ENCODE peak calls at places on chromosomes 4 and X, in eight cellular contexts. One of them, this sample, is unnamed.

GRCh38 chr4:159174645-159175147 is 71.8 kb downstream of the RAPGEF2 start:
- DNase-seq in posterior cingulate gyrus: no peak
- DNase-seq in A673: peak
- DNase-seq in activated gamma-delta T cell treated with anti-CD3 and anti-CD28 coated beads, Interleukin-2, amount 50 U/mL, for 16 hours: no peak
- DNase-seq in sigmoid colon: no peak
- DNase-seq in Daoy: no peak
- DNase-seq in CD4-positive, alpha-beta T cell: no peak
- DNase-seq in ovary: no peak
- DNase-seq in this sample: no peak

GRCh38 chr4:3483471-3483921 is 20.4 kb downstream of the DOK7 start:
- DNase-seq in sigmoid colon: no peak
- DNase-seq in activated gamma-delta T cell treated with anti-CD3 and anti-CD28 coated beads, Interleukin-2, amount 50 U/mL, for 16 hours: no peak
- DNase-seq in CD4-positive, alpha-beta T cell: no peak
- DNase-seq in ovary: no peak
- DNase-seq in Daoy: no peak
- DNase-seq in posterior cingulate gyrus: no peak
- DNase-seq in A673: no peak
- DNase-seq in this sample: no peak

GRCh38 chr4:8185930-8186329 is 13.2 kb upstream of the SH3TC1 start:
- DNase-seq in ovary: no peak
- DNase-seq in CD4-positive, alpha-beta T cell: no peak
- DNase-seq in sigmoid colon: no peak
- DNase-seq in A673: no peak
- DNase-seq in Daoy: no peak
- DNase-seq in posterior cingulate gyrus: no peak
- DNase-seq in activated gamma-delta T cell treated with anti-CD3 and anti-CD28 coated beads, Interleukin-2, amount 50 U/mL, for 16 hours: no peak
- DNase-seq in this sample: no peak

GRCh38 chrX:47862680-47863079 is 26.0 kb downstream of the ZNF81 start:
- DNase-seq in ovary: no peak
- DNase-seq in A673: no peak
- DNase-seq in posterior cingulate gyrus: no peak
- DNase-seq in sigmoid colon: no peak
- DNase-seq in Daoy: no peak
- DNase-seq in CD4-positive, alpha-beta T cell: no peak
- DNase-seq in activated gamma-delta T cell treated with anti-CD3 and anti-CD28 coated beads, Interleukin-2, amount 50 U/mL, for 16 hours: no peak
- DNase-seq in this sample: no peak

GRCh38 chr4:5932021-5932553 is 39.2 kb upstream of the CRMP1 start:
- DNase-seq in posterior cingulate gyrus: no peak
- DNase-seq in ovary: no peak
- DNase-seq in Daoy: no peak
- DNase-seq in CD4-positive, alpha-beta T cell: no peak
- DNase-seq in sigmoid colon: no peak
- DNase-seq in activated gamma-delta T cell treated with anti-CD3 and anti-CD28 coated beads, Interleukin-2, amount 50 U/mL, for 16 hours: no peak
- DNase-seq in A673: no peak
- DNase-seq in this sample: no peak

GRCh38 chr4:77881460-77882295 is 19.0 kb downstream of the MRPL1 start:
- DNase-seq in CD4-positive, alpha-beta T cell: no peak
- DNase-seq in Daoy: no peak
- DNase-seq in posterior cingulate gyrus: no peak
- DNase-seq in sigmoid colon: no peak
- DNase-seq in activated gamma-delta T cell treated with anti-CD3 and anti-CD28 coated beads, Interleukin-2, amount 50 U/mL, for 16 hours: no peak
- DNase-seq in A673: no peak
- DNase-seq in ovary: no peak
- DNase-seq in this sample: no peak

GRCh38 chr4:8916251-8916913 is 44.7 kb upstream of the HMX1 start:
- DNase-seq in Daoy: peak
- DNase-seq in activated gamma-delta T cell treated with anti-CD3 and anti-CD28 coated beads, Interleukin-2, amount 50 U/mL, for 16 hours: no peak
- DNase-seq in sigmoid colon: peak
- DNase-seq in CD4-positive, alpha-beta T cell: no peak
- DNase-seq in ovary: no peak
- DNase-seq in posterior cingulate gyrus: peak
- DNase-seq in A673: no peak
- DNase-seq in this sample: peak

GRCh38 chrX:21985332-21985777 is 44.8 kb downstream of the SMS start:
- DNase-seq in ovary: peak
- DNase-seq in Daoy: peak
- DNase-seq in activated gamma-delta T cell treated with anti-CD3 and anti-CD28 coated beads, Interleukin-2, amount 50 U/mL, for 16 hours: peak
- DNase-seq in posterior cingulate gyrus: no peak
- DNase-seq in CD4-positive, alpha-beta T cell: peak
- DNase-seq in A673: peak
- DNase-seq in sigmoid colon: peak
- DNase-seq in this sample: peak

GRCh38 chr4:7198440-7199128 is 6.2 kb downstream of the SORCS2 start:
- DNase-seq in CD4-positive, alpha-beta T cell: no peak
- DNase-seq in ovary: no peak
- DNase-seq in sigmoid colon: peak
- DNase-seq in Daoy: no peak
- DNase-seq in posterior cingulate gyrus: peak
- DNase-seq in A673: no peak
- DNase-seq in activated gamma-delta T cell treated with anti-CD3 and anti-CD28 coated beads, Interleukin-2, amount 50 U/mL, for 16 hours: no peak
- DNase-seq in this sample: no peak

GRCh38 chr4:16573181-16573580 is 325.3 kb downstream of the LDB2 start:
- DNase-seq in sigmoid colon: no peak
- DNase-seq in posterior cingulate gyrus: no peak
- DNase-seq in ovary: no peak
- DNase-seq in CD4-positive, alpha-beta T cell: no peak
- DNase-seq in Daoy: peak
- DNase-seq in A673: no peak
- DNase-seq in activated gamma-delta T cell treated with anti-CD3 and anti-CD28 coated beads, Interleukin-2, amount 50 U/mL, for 16 hours: no peak
- DNase-seq in this sample: no peak

GRCh38 chrX:73930300-73930699 is 367.3 kb downstream of the CHIC1 start:
- DNase-seq in activated gamma-delta T cell treated with anti-CD3 and anti-CD28 coated beads, Interleukin-2, amount 50 U/mL, for 16 hours: no peak
- DNase-seq in Daoy: peak
- DNase-seq in ovary: no peak
- DNase-seq in sigmoid colon: no peak
- DNase-seq in CD4-positive, alpha-beta T cell: no peak
- DNase-seq in A673: no peak
- DNase-seq in posterior cingulate gyrus: no peak
- DNase-seq in this sample: no peak

GRCh38 chr4:81452452-81453011 is 19.2 kb downstream of the RASGEF1B start:
- DNase-seq in ovary: no peak
- DNase-seq in posterior cingulate gyrus: no peak
- DNase-seq in activated gamma-delta T cell treated with anti-CD3 and anti-CD28 coated beads, Interleukin-2, amount 50 U/mL, for 16 hours: no peak
- DNase-seq in CD4-positive, alpha-beta T cell: no peak
- DNase-seq in sigmoid colon: no peak
- DNase-seq in Daoy: no peak
- DNase-seq in A673: no peak
- DNase-seq in this sample: no peak

GRCh38 chrX:152897216-152898144 is at the start of gene ZNF185:
- DNase-seq in Daoy: peak
- DNase-seq in sigmoid colon: no peak
- DNase-seq in A673: peak
- DNase-seq in CD4-positive, alpha-beta T cell: no peak
- DNase-seq in activated gamma-delta T cell treated with anti-CD3 and anti-CD28 coated beads, Interleukin-2, amount 50 U/mL, for 16 hours: no peak
- DNase-seq in ovary: peak
- DNase-seq in posterior cingulate gyrus: peak
- DNase-seq in this sample: no peak

GRCh38 chr4:128311659-128312392 is 24.2 kb upstream of the PGRMC2 start:
- DNase-seq in activated gamma-delta T cell treated with anti-CD3 and anti-CD28 coated beads, Interleukin-2, amount 50 U/mL, for 16 hours: no peak
- DNase-seq in Daoy: no peak
- DNase-seq in A673: no peak
- DNase-seq in ovary: no peak
- DNase-seq in posterior cingulate gyrus: no peak
- DNase-seq in sigmoid colon: no peak
- DNase-seq in CD4-positive, alpha-beta T cell: no peak
- DNase-seq in this sample: no peak

GRCh38 chrX:145910017-145910416 is 92.4 kb downstream of the SLITRK2 start:
- DNase-seq in sigmoid colon: no peak
- DNase-seq in CD4-positive, alpha-beta T cell: no peak
- DNase-seq in activated gamma-delta T cell treated with anti-CD3 and anti-CD28 coated beads, Interleukin-2, amount 50 U/mL, for 16 hours: no peak
- DNase-seq in ovary: no peak
- DNase-seq in posterior cingulate gyrus: no peak
- DNase-seq in Daoy: no peak
- DNase-seq in A673: no peak
- DNase-seq in this sample: no peak

GRCh38 chr4:182745268-182745667 is 171.9 kb downstream of the DCTD start:
- DNase-seq in activated gamma-delta T cell treated with anti-CD3 and anti-CD28 coated beads, Interleukin-2, amount 50 U/mL, for 16 hours: no peak
- DNase-seq in CD4-positive, alpha-beta T cell: no peak
- DNase-seq in ovary: no peak
- DNase-seq in posterior cingulate gyrus: no peak
- DNase-seq in Daoy: no peak
- DNase-seq in sigmoid colon: no peak
- DNase-seq in A673: peak
- DNase-seq in this sample: no peak

GRCh38 chrX:33001107-33001506 is 210.2 kb downstream of the DMD start:
- DNase-seq in posterior cingulate gyrus: no peak
- DNase-seq in ovary: no peak
- DNase-seq in Daoy: no peak
- DNase-seq in CD4-positive, alpha-beta T cell: no peak
- DNase-seq in A673: no peak
- DNase-seq in sigmoid colon: no peak
- DNase-seq in activated gamma-delta T cell treated with anti-CD3 and anti-CD28 coated beads, Interleukin-2, amount 50 U/mL, for 16 hours: no peak
- DNase-seq in this sample: no peak

GRCh38 chr4:5423670-5424069 is 284.7 kb downstream of the EVC2 start:
- DNase-seq in sigmoid colon: no peak
- DNase-seq in CD4-positive, alpha-beta T cell: no peak
- DNase-seq in activated gamma-delta T cell treated with anti-CD3 and anti-CD28 coated beads, Interleukin-2, amount 50 U/mL, for 16 hours: no peak
- DNase-seq in posterior cingulate gyrus: no peak
- DNase-seq in ovary: no peak
- DNase-seq in Daoy: no peak
- DNase-seq in A673: no peak
- DNase-seq in this sample: no peak

GRCh38 chrX:37420179-37420578 is 71.0 kb downstream of the PRRG1 start:
- DNase-seq in A673: no peak
- DNase-seq in activated gamma-delta T cell treated with anti-CD3 and anti-CD28 coated beads, Interleukin-2, amount 50 U/mL, for 16 hours: no peak
- DNase-seq in Daoy: no peak
- DNase-seq in CD4-positive, alpha-beta T cell: no peak
- DNase-seq in posterior cingulate gyrus: no peak
- DNase-seq in sigmoid colon: no peak
- DNase-seq in ovary: no peak
- DNase-seq in this sample: no peak

GRCh38 chr4:177671845-177672244 is 229.6 kb upstream of the AGA start:
- DNase-seq in ovary: no peak
- DNase-seq in CD4-positive, alpha-beta T cell: no peak
- DNase-seq in Daoy: no peak
- DNase-seq in posterior cingulate gyrus: no peak
- DNase-seq in sigmoid colon: no peak
- DNase-seq in activated gamma-delta T cell treated with anti-CD3 and anti-CD28 coated beads, Interleukin-2, amount 50 U/mL, for 16 hours: no peak
- DNase-seq in A673: no peak
- DNase-seq in this sample: no peak

GRCh38 chr4:3767569-3768288 is 1.5 kb downstream of the ADRA2C start:
- DNase-seq in Daoy: no peak
- DNase-seq in A673: no peak
- DNase-seq in activated gamma-delta T cell treated with anti-CD3 and anti-CD28 coated beads, Interleukin-2, amount 50 U/mL, for 16 hours: no peak
- DNase-seq in posterior cingulate gyrus: no peak
- DNase-seq in sigmoid colon: no peak
- DNase-seq in CD4-positive, alpha-beta T cell: no peak
- DNase-seq in ovary: no peak
- DNase-seq in this sample: no peak

This sample was measured in naive thymus-derived CD8-positive, alpha-beta T cell.